ENCODE peak calls at places on chromosomes 1 and 21, in eight cellular contexts. H, B, Y, V, K, R, G and I are unnamed samples.

GRCh38 chr1:15617874-15618684 is 821 bp downstream of the DDI2 start:
- DNase-seq in H (peak; percentile 57), B (peak; percentile 71), Y (no peak), V (peak; percentile 64), K (peak; percentile 35), R (peak; percentile 32), G (peak; percentile 39), I (peak; percentile 56)

GRCh38 chr1:204841316-204841715 is 29.3 kb upstream of the NFASC start:
- DNase-seq in H (no peak), B (no peak), Y (no peak), V (no peak), K (no peak), R (no peak), G (no peak), I (no peak)

GRCh38 chr1:74426208-74426932 is 86.0 kb downstream of the LRRC53 start:
- DNase-seq in H (no peak), B (no peak), Y (no peak), V (no peak), K (no peak), R (no peak), G (no peak), I (peak; percentile 17)

GRCh38 chr1:240136402-240136801 is 44.7 kb downstream of the FMN2 start:
- DNase-seq in H (no peak), B (no peak), Y (no peak), V (no peak), K (no peak), R (no peak), G (no peak), I (no peak)

GRCh38 chr1:211335507-211336157 is 9.0 kb downstream of the TRAF5 start:
- DNase-seq in H (peak; percentile 62), B (peak; percentile 58), Y (no peak), V (peak; percentile 84), K (peak; percentile 22), R (no peak), G (no peak), I (no peak)

GRCh38 chr1:196056966-196057365 is 551.3 kb downstream of the KCNT2 start:
- DNase-seq in H (no peak), B (no peak), Y (no peak), V (no peak), K (no peak), R (no peak), G (no peak), I (no peak)

GRCh38 chr1:1286313-1287261 is 6.4 kb downstream of the SCNN1D start:
- DNase-seq in H (no peak), B (no peak), Y (no peak), V (no peak), K (peak; percentile 31), R (no peak), G (no peak), I (no peak)

GRCh38 chr1:40421694-40422384 is 28.4 kb upstream of the ZFP69B start:
- DNase-seq in H (no peak), B (no peak), Y (no peak), V (no peak), K (no peak), R (peak; percentile 44), G (no peak), I (peak; percentile 46)

GRCh38 chr1:172085372-172085771 is 244.1 kb downstream of the DNM3 start:
- DNase-seq in H (no peak), B (no peak), Y (no peak), V (no peak), K (no peak), R (no peak), G (no peak), I (no peak)

GRCh38 chr1:166013232-166013631 is 153.6 kb downstream of the FAM78B start:
- DNase-seq in H (no peak), B (no peak), Y (no peak), V (no peak), K (no peak), R (no peak), G (no peak), I (no peak)

GRCh38 chr1:52037909-52038308 is 4.3 kb upstream of the KTI12 start:
- DNase-seq in H (no peak), B (no peak), Y (no peak), V (no peak), K (no peak), R (no peak), G (no peak), I (no peak)

GRCh38 chr1:59947047-59947938 is 20.7 kb upstream of the CYP2J2 start:
- DNase-seq in H (peak; percentile 63), B (peak; percentile 63), Y (peak; percentile 63), V (peak; percentile 61), K (peak; percentile 63), R (peak; percentile 86), G (peak; percentile 71), I (peak; percentile 88)

GRCh38 chr1:226674892-226675719 is 64.0 kb downstream of the ITPKB start:
- DNase-seq in H (peak; percentile 60), B (peak; percentile 82), Y (no peak), V (peak; percentile 97), K (no peak), R (no peak), G (peak; percentile 36), I (no peak)

GRCh38 chr1:93993731-93994130 is 84.5 kb upstream of the GCLM start:
- DNase-seq in H (no peak), B (no peak), Y (no peak), V (no peak), K (no peak), R (no peak), G (no peak), I (no peak)

GRCh38 chr1:185154912-185155513 is 1.7 kb downstream of the TRMT1L start:
- DNase-seq in H (no peak), B (no peak), Y (no peak), V (no peak), K (no peak), R (no peak), G (no peak), I (peak; percentile 5)

GRCh38 chr1:206455681-206456344 is 14.5 kb upstream of the IKBKE start:
- DNase-seq in H (no peak), B (no peak), Y (no peak), V (no peak), K (no peak), R (peak; percentile 92), G (peak; percentile 36), I (peak; percentile 24)

GRCh38 chr21:36915701-36916075 is 50.8 kb downstream of the HLCS start:
- DNase-seq in H (no peak), B (no peak), Y (no peak), V (no peak), K (no peak), R (no peak), G (no peak), I (no peak)

DNA sequence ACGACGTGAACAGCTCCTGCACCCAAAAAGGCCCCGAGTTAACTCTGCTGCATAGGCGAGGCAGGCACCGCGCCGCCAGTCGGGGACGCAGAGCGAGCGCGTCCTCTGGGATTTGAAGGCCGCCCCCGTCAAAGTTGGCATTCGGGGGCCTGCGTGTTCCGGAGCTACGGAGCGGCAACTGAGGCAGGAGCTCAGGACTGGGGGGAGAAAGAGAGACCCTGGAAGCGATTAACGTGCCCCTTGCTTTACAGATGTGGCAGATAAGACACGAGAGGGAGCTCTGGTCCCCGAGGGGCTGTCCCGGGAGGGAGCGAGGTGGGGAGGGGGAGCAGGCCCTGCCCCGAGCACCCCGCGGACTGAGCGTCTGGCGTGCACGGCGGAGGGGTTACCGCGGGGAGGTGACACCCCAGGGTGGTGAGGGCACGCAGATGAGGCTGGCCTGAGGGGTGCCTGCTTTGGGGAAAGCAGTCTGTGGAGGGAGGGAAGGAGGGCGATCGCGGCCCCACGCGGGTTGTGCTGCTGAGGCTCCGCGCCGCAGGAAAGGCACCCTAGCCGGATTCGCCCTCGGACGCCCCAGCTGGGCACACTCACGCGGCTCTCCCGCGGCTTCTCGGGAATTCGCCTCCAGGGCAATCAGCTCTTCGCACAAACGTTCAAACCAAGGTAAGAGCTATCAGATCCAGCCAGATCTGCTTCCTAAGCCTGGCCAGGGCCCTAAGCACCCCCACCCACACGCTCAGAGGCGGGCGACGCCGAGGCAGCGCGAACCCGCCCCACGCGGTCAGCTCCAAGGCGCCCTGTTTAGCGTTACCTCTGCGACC is 26.5 kb downstream of the ACTA1 start:
- DNase-seq in H (no peak), B (no peak), Y (no peak), V (no peak), K (no peak), R (no peak), G (no peak), I (no peak)
- TF ChIP-seq CTCF in H (no peak), B (no peak), Y (no peak), V (no peak), K (peak; percentile 23), R (no peak), G (no peak), I (no peak)

DNA sequence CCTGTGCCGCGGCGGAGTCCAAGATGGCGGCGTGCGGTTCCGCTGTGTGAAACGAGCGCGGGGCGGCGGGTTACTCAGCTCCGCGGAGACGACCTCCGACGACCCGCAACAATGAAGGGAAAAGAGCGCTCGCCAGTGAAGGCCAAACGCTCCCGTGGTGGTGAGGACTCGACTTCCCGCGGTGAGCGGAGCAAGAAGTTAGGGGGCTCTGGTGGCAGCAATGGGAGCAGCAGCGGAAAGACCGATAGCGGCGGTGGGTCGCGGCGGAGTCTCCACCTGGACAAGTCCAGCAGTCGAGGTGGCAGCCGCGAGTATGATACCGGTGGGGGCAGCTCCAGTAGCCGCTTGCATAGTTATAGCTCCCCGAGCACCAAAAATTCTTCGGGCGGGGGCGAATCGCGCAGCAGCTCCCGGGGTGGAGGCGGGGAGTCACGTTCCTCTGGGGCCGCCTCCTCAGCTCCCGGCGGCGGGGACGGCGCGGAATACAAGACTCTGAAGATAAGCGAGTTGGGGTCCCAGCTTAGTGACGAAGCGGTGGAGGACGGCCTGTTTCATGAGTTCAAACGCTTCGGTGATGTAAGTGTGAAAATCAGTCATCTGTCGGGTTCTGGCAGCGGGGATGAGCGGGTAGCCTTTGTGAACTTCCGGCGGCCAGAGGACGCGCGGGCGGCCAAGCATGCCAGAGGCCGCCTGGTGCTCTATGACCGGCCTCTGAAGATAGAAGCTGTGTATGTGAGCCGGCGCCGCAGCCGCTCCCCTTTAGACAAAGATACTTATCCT is 440 bp downstream of the RBM15 start:
- DNase-seq in H (peak; percentile 67), B (peak; percentile 62), Y (peak; percentile 40), V (peak; percentile 71), K (no peak), R (peak; percentile 58), G (peak; percentile 57), I (peak; percentile 83)
- TF ChIP-seq CTCF in H (no peak), B (no peak), Y (peak; percentile 77), V (peak; percentile 21), K (peak; percentile 45), R (peak; percentile 30), G (peak; percentile 86), I (peak; percentile 44)

DNA sequence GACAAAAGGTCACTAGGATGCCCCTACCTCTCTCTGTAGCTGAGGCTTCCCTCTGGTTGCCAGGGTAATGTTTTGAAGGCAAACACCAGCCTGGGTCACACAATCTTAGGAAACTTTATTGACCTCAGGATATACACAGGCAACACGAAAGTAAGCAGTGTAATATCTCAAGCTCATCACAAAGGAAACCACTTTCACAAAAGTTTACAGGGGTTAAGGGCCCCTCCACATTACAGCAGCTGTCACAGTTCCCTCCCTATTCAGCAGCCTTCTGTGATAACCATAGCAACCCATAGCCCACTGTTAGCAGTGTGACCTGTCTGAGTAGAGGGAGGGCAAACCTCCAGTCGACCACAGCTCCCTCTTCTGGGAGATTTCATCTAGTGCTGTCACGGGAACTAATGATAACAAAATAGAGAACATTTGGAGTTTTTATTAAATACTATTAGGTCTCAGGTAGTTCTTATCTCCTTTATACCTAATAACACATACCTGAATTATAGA is 149.8 kb downstream of the PTPRC start:
- DNase-seq in H (no peak), B (peak; percentile 21), Y (peak; percentile 61), V (peak; percentile 65), K (peak; percentile 71), R (peak; percentile 40), G (no peak), I (peak; percentile 34)
- TF ChIP-seq CTCF in H (no peak), B (peak; percentile 30), Y (peak; percentile 65), V (peak; percentile 84), K (peak; percentile 78), R (peak; percentile 49), G (peak; percentile 14), I (peak; percentile 45)

GRCh38 chr1:161374373-161374772 is 6.7 kb upstream of the CFAP126 start:
- DNase-seq in H (no peak), B (no peak), Y (peak; percentile 20), V (peak; percentile 15), K (no peak), R (peak; percentile 39), G (no peak), I (no peak)
- TF ChIP-seq CTCF in H (no peak), B (peak; percentile 8), Y (peak; percentile 61), V (peak; percentile 62), K (peak; percentile 42), R (peak; percentile 49), G (peak; percentile 8), I (peak; percentile 38)